ENCODE peak calls at places on chromosomes 12 and 14, in eight cellular contexts. K, I, V, U, Z, C, S and M are unnamed samples.

GRCh38 chr14:52949711-52950409 is 990 bp downstream of the FERMT2 start:
- DNase-seq in Z (no peak), K (no peak), C (peak; percentile 29), V (no peak), S (no peak), U (peak; percentile 54), I (no peak), M (no peak)

GRCh38 chr12:64318605-64319004 is 72.0 kb downstream of the C12orf56 start:
- DNase-seq in I (no peak), K (no peak), C (no peak), U (peak; percentile 65), Z (no peak), V (no peak), S (no peak), M (no peak)

GRCh38 chr12:12091977-12092663 is 21.4 kb downstream of the BCL2L14 start:
- DNase-seq in I (no peak), U (peak; percentile 46), S (no peak), C (peak; percentile 66), Z (no peak), K (no peak), V (no peak), M (peak; percentile 26)

GRCh38 chr12:16229676-16230075 is 47.8 kb downstream of the SLC15A5 start:
- DNase-seq in C (no peak), U (no peak), Z (no peak), I (no peak), V (no peak), S (no peak), K (no peak), M (no peak)

GRCh38 chr14:72796935-72797334 is 97.0 kb downstream of the DPF3 start:
- DNase-seq in U (no peak), Z (no peak), V (no peak), K (no peak), S (no peak), I (no peak), C (no peak), M (no peak)

GRCh38 chr14:75170797-75171196 is 5.6 kb downstream of the TMED10 start:
- DNase-seq in K (no peak), V (no peak), I (no peak), U (no peak), S (no peak), Z (no peak), C (no peak), M (no peak)

GRCh38 chr12:79082595-79082994 is 218.0 kb downstream of the SYT1 start:
- DNase-seq in C (no peak), I (no peak), S (no peak), K (no peak), Z (no peak), V (no peak), U (no peak), M (no peak)

GRCh38 chr12:55686366-55687010 is 21.2 kb downstream of the ITGA7 start:
- DNase-seq in K (no peak), U (no peak), Z (no peak), I (no peak), S (no peak), C (no peak), V (no peak), M (no peak)

GRCh38 chr14:39763402-39763890 is 331.2 kb upstream of the FBXO33 start:
- DNase-seq in K (no peak), S (no peak), Z (no peak), V (no peak), I (no peak), C (no peak), U (no peak), M (no peak)

GRCh38 chr12:70985850-70986249 is 65.3 kb upstream of the PTPRR start:
- DNase-seq in S (no peak), Z (no peak), C (no peak), K (no peak), U (no peak), I (no peak), V (no peak), M (no peak)

GRCh38 chr14:65387628-65388027 is 24.9 kb upstream of the FUT8 start:
- DNase-seq in U (no peak), K (no peak), S (no peak), C (no peak), Z (no peak), V (no peak), I (no peak), M (no peak)

GRCh38 chr14:92973798-92974372 is 50.9 kb downstream of the CHGA start:
- DNase-seq in I (no peak), Z (no peak), K (no peak), S (peak; percentile 32), V (no peak), U (peak; percentile 13), C (peak; percentile 40), M (no peak)

GRCh38 chr14:20499108-20499507 is 6.2 kb upstream of the RNASE10 start:
- DNase-seq in Z (no peak), V (no peak), K (no peak), S (no peak), U (no peak), I (no peak), C (no peak), M (no peak)

GRCh38 chr14:34094384-34094783 is 143.5 kb upstream of the EGLN3 start:
- DNase-seq in K (no peak), C (no peak), S (no peak), I (no peak), U (no peak), V (no peak), Z (no peak), M (no peak)

GRCh38 chr14:104513641-104514046 is 65.9 kb upstream of the C14orf180 start:
- DNase-seq in Z (no peak), I (no peak), U (no peak), K (no peak), C (no peak), S (no peak), V (no peak), M (no peak)

GRCh38 chr12:85281947-85282312 is 1.9 kb downstream of the ALX1 start:
- DNase-seq in U (no peak), C (no peak), I (no peak), S (no peak), Z (no peak), K (no peak), V (no peak), M (no peak)

GRCh38 chr14:71856199-71856919 is 75.9 kb upstream of the RGS6 start:
- DNase-seq in S (no peak), Z (no peak), V (no peak), U (no peak), I (no peak), K (no peak), C (peak; percentile 22), M (no peak)

GRCh38 chr12:6336859-6337744 is 4.8 kb downstream of the TNFRSF1A start:
- DNase-seq in Z (no peak), K (no peak), I (no peak), C (no peak), S (no peak), V (no peak), U (no peak), M (no peak)

GRCh38 chr12:52296572-52297215 is 5.4 kb upstream of the KRT81 start:
- DNase-seq in S (no peak), I (no peak), Z (no peak), C (peak; percentile 2), V (no peak), U (no peak), K (no peak), M (no peak)

GRCh38 chr12:130706311-130706710 is 9.8 kb downstream of the RIMBP2 start:
- DNase-seq in S (no peak), K (no peak), U (no peak), C (no peak), I (no peak), V (no peak), Z (no peak), M (peak; percentile 35)

GRCh38 chr12:47616440-47616839 is 89.4 kb downstream of the RPAP3 start:
- DNase-seq in C (no peak), V (no peak), U (no peak), S (no peak), I (no peak), Z (no peak), K (no peak), M (no peak)

GRCh38 chr12:133225527-133225926 is 10.2 kb downstream of the ANHX start:
- DNase-seq in I (no peak), S (no peak), U (no peak), Z (no peak), V (no peak), C (no peak), K (no peak), M (no peak)

GRCh38 chr12:133226690-133227089 is 9.0 kb downstream of the ANHX start:
- DNase-seq in I (no peak), V (no peak), U (no peak), Z (no peak), K (no peak), C (no peak), S (no peak), M (no peak)

GRCh38 chr12:133231001-133231400 is 4.7 kb downstream of the ANHX start:
- DNase-seq in I (no peak), Z (no peak), S (no peak), U (no peak), C (no peak), V (no peak), K (no peak), M (no peak)

GRCh38 chr12:133222211-133222610 is 13.5 kb downstream of the ANHX start:
- DNase-seq in S (no peak), C (no peak), I (no peak), V (no peak), K (no peak), Z (no peak), U (no peak), M (no peak)

GRCh38 chr12:133227281-133227852 is 8.3 kb downstream of the ANHX start:
- DNase-seq in V (no peak), Z (no peak), C (no peak), S (no peak), I (no peak), U (no peak), K (no peak), M (no peak)
- H3K9me3 ChIP-seq in V (peaks cover 81% of the 10 kb centered on the region), Z (no peaks in the 10 kb centered on the region), C (peaks cover 2% of the 10 kb centered on the region), S (no peaks in the 10 kb centered on the region), I (peaks cover 3% of the 10 kb centered on the region), U (no peaks in the 10 kb centered on the region), K (peaks cover 53% of the 10 kb centered on the region), M (no peaks in the 10 kb centered on the region)

GRCh38 chr12:129076466-129077325 is 223.4 kb downstream of the GLT1D1 start:
- DNase-seq in C (no peak), K (no peak), V (no peak), I (no peak), S (no peak), Z (no peak), U (no peak), M (no peak)
- H3K9me3 ChIP-seq in C (no peaks in the 10 kb centered on the region), K (no peaks in the 10 kb centered on the region), V (peaks cover 66% of the 10 kb centered on the region), I (no peaks in the 10 kb centered on the region), S (no peaks in the 10 kb centered on the region), Z (no peaks in the 10 kb centered on the region), U (no peaks in the 10 kb centered on the region), M (no peaks in the 10 kb centered on the region)

DNA sequence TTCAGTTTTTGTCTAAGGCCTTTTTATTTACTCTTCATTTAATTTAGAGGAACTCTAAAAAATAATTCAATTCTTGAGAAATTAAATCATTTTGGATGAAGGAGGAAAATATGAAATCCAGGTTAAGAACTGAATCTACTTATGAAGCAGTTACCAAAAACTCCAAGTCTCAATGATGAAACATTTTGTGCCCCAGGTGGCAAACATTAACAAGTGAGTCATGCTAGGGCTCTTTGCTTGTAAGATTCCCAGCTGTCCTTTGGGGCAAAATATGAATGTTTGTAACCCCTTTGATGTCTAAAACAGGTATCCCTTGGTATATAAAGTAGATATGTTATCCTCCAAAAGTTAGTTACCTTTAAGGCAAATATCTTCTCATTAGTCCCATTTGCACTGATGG is 202.4 kb downstream of the NEDD1 start:
- DNase-seq in I (no peak), C (no peak), Z (no peak), V (no peak), S (no peak), U (no peak), K (no peak), M (no peak)
- H3K9me3 ChIP-seq in I (no peaks in the 10 kb centered on the region), C (no peaks in the 10 kb centered on the region), Z (no peaks in the 10 kb centered on the region), V (no peaks in the 10 kb centered on the region), S (no peaks in the 10 kb centered on the region), U (no peaks in the 10 kb centered on the region), K (peaks cover 8% of the 10 kb centered on the region), M (no peaks in the 10 kb centered on the region)

GRCh38 chr14:106792543-106792942 is 1266.2 kb downstream of the TMEM121 start:
- DNase-seq in U (no peak), K (no peak), S (no peak), C (no peak), I (no peak), V (no peak), Z (no peak), M (no peak)
- H3K9me3 ChIP-seq in U (no peaks in the 10 kb centered on the region), K (no peaks in the 10 kb centered on the region), S (no peaks in the 10 kb centered on the region), C (no peaks in the 10 kb centered on the region), I (no peaks in the 10 kb centered on the region), V (peaks cover 28% of the 10 kb centered on the region), Z (no peaks in the 10 kb centered on the region), M (no peaks in the 10 kb centered on the region)